ENCODE peak calls at places on chromosomes 12 and 14, in six cellular contexts. K, Z, O, M, F and B are unnamed samples.

GRCh38 chr12:104588048-104588942 is 131.5 kb downstream of the CHST11 start:
- DNase-seq in K (no peak), Z (peak), O (no peak), M (peak), F (no peak), B (peak)

GRCh38 chr12:15592934-15593333 is 196.3 kb downstream of the EPS8 start:
- DNase-seq in K (no peak), Z (no peak), O (no peak), M (no peak), F (no peak), B (no peak)

GRCh38 chr14:23428686-23429495 is 6.6 kb downstream of the MYH7 start:
- DNase-seq in K (no peak), Z (no peak), O (no peak), M (no peak), F (no peak), B (no peak)

GRCh38 chr12:627285-627684 is 36.0 kb downstream of the NINJ2 start:
- DNase-seq in K (no peak), Z (no peak), O (no peak), M (no peak), F (no peak), B (no peak)

GRCh38 chr12:43309845-43310405 is 242.1 kb downstream of the ADAMTS20 start:
- DNase-seq in K (no peak), Z (peak), O (no peak), M (peak), F (no peak), B (no peak)

GRCh38 chr12:53589423-53589822 is 36.8 kb downstream of the ATF7 start:
- DNase-seq in K (no peak), Z (no peak), O (no peak), M (no peak), F (no peak), B (no peak)

GRCh38 chr14:69484444-69485113 is at the start of gene PLEKHD1:
- DNase-seq in K (peak), Z (no peak), O (peak), M (peak), F (peak), B (peak)

GRCh38 chr12:100716949-100717732 is 77.4 kb upstream of the ANO4 start:
- DNase-seq in K (no peak), Z (peak), O (peak), M (no peak), F (peak), B (peak)

GRCh38 chr12:128816643-128816920 is 7.2 kb downstream of the SLC15A4 start:
- DNase-seq in K (no peak), Z (no peak), O (no peak), M (no peak), F (no peak), B (no peak)

GRCh38 chr14:103928011-103928890 is at the start of gene TDRD9:
- DNase-seq in K (no peak), Z (no peak), O (peak), M (no peak), F (no peak), B (no peak)

GRCh38 chr14:91493169-91493568 is 16.9 kb downstream of the PPP4R3A start:
- DNase-seq in K (peak), Z (no peak), O (no peak), M (no peak), F (no peak), B (no peak)

GRCh38 chr12:1457901-1458300 is 136.5 kb downstream of the FBXL14 start:
- DNase-seq in K (no peak), Z (peak), O (no peak), M (peak), F (no peak), B (no peak)

GRCh38 chr14:24895243-24895583 is 154.7 kb downstream of the STXBP6 start:
- DNase-seq in K (no peak), Z (peak), O (peak), M (no peak), F (no peak), B (no peak)

GRCh38 chr14:64942531-64943111 is at the start of gene GPX2:
- DNase-seq in K (no peak), Z (no peak), O (no peak), M (peak), F (no peak), B (peak)

GRCh38 chr12:21438643-21439042 is 1.2 kb downstream of the PYROXD1 start:
- DNase-seq in K (no peak), Z (no peak), O (no peak), M (no peak), F (no peak), B (no peak)

GRCh38 chr14:101017806-101018560 is 114.5 kb upstream of the RTL1 start:
- DNase-seq in K (peak), Z (no peak), O (no peak), M (no peak), F (no peak), B (no peak)

GRCh38 chr12:65953621-65954020 is 129.3 kb downstream of the HMGA2 start:
- DNase-seq in K (no peak), Z (peak), O (no peak), M (no peak), F (no peak), B (no peak)

GRCh38 chr14:50790568-50790967 is 40.4 kb downstream of the NIN start:
- DNase-seq in K (no peak), Z (peak), O (no peak), M (no peak), F (no peak), B (no peak)

GRCh38 chr14:34258318-34258717 is 203.7 kb downstream of the SPTSSA start:
- DNase-seq in K (no peak), Z (peak), O (no peak), M (peak), F (no peak), B (no peak)

GRCh38 chr12:3262466-3262865 is 185.3 kb downstream of the TSPAN9 start:
- DNase-seq in K (no peak), Z (no peak), O (peak), M (no peak), F (no peak), B (no peak)

GRCh38 chr14:100589760-100590469 is 2.7 kb upstream of the BEGAIN start:
- DNase-seq in K (no peak), Z (no peak), O (no peak), M (no peak), F (no peak), B (no peak)

GRCh38 chr14:59087240-59087639 is 101.2 kb upstream of the DAAM1 start:
- DNase-seq in K (no peak), Z (no peak), O (no peak), M (no peak), F (no peak), B (no peak)

GRCh38 chr14:75341639-75342038 is 63.0 kb downstream of the FOS start:
- DNase-seq in K (peak), Z (no peak), O (no peak), M (no peak), F (no peak), B (no peak)

GRCh38 chr14:75343914-75344313 is 65.3 kb downstream of the FOS start:
- DNase-seq in K (no peak), Z (peak), O (no peak), M (no peak), F (no peak), B (no peak)

GRCh38 chr14:75344396-75344795 is 65.8 kb downstream of the FOS start:
- DNase-seq in K (no peak), Z (no peak), O (no peak), M (no peak), F (no peak), B (no peak)

GRCh38 chr14:75340921-75341320 is 62.3 kb downstream of the FOS start:
- DNase-seq in K (peak), Z (no peak), O (no peak), M (no peak), F (no peak), B (no peak)

GRCh38 chr14:75342762-75343599 is 64.4 kb downstream of the FOS start:
- DNase-seq in K (no peak), Z (no peak), O (no peak), M (no peak), F (no peak), B (no peak)
- H3K27ac ChIP-seq in K (no peak), Z (no peak), O (no peak), M (no peak), F (no peak), B (no peak)

GRCh38 chr12:92735131-92735721 is 32.4 kb downstream of the PLEKHG7 start:
- DNase-seq in K (no peak), Z (peak), O (peak), M (peak), F (no peak), B (peak)
- TF ChIP-seq CTCF in K (no peak), Z (peak), O (peak), M (no peak), F (no peak), B (no peak)

GRCh38 chr12:50541139-50541538 is 36.4 kb downstream of the DIP2B start:
- DNase-seq in K (no peak), Z (no peak), O (no peak), M (no peak), F (no peak), B (no peak)

GRCh38 chr12:50533971-50534370 is 29.2 kb downstream of the DIP2B start:
- DNase-seq in K (no peak), Z (peak), O (no peak), M (no peak), F (no peak), B (no peak)

GRCh38 chr12:50537538-50537919 is 32.7 kb downstream of the DIP2B start:
- DNase-seq in K (no peak), Z (peak), O (no peak), M (peak), F (no peak), B (peak)

GRCh38 chr12:50536831-50537537 is 32.2 kb downstream of the DIP2B start:
- DNase-seq in K (no peak), Z (no peak), O (no peak), M (no peak), F (no peak), B (peak)

GRCh38 chr12:50538178-50538577 is 33.4 kb downstream of the DIP2B start:
- DNase-seq in K (no peak), Z (no peak), O (no peak), M (no peak), F (no peak), B (no peak)
- H3K27ac ChIP-seq in K (peak), Z (no peak), O (peak), M (peak), F (no peak), B (no peak)

DNA sequence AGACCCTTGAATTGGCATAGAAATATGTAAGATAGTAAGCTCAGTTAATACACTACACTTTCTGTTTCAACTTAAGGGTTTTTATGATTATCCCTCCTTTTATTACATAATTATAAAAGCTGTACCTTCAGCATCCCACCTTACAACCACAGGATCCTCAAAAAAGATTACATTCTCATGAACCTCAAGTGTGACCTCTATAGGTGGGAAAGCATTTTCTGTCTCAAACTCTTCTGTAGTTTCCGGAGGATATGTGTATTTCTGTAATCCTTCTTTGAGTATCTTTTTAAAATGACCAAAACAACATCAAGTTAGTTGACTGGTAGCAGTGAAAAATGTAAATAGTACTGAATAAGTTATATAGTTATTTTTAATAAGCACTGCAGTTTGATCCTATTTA is 75.9 kb downstream of the DNAI7 start:
- DNase-seq in K (no peak), Z (no peak), O (peak), M (no peak), F (no peak), B (no peak)
- TF ChIP-seq CTCF in K (no peak), Z (no peak), O (peak), M (peak), F (no peak), B (no peak)

GRCh38 chr12:116381744-116382455 is 104.4 kb upstream of the MED13L start:
- DNase-seq in K (no peak), Z (peak), O (peak), M (peak), F (no peak), B (peak)

GRCh38 chr12:116378002-116378401 is 100.5 kb upstream of the MED13L start:
- DNase-seq in K (no peak), Z (no peak), O (no peak), M (no peak), F (no peak), B (no peak)

GRCh38 chr12:116381240-116381743 is 103.8 kb upstream of the MED13L start:
- DNase-seq in K (no peak), Z (no peak), O (no peak), M (no peak), F (no peak), B (no peak)

GRCh38 chr12:116382456-116382902 is 105.0 kb upstream of the MED13L start:
- DNase-seq in K (no peak), Z (peak), O (no peak), M (no peak), F (no peak), B (no peak)

DNA sequence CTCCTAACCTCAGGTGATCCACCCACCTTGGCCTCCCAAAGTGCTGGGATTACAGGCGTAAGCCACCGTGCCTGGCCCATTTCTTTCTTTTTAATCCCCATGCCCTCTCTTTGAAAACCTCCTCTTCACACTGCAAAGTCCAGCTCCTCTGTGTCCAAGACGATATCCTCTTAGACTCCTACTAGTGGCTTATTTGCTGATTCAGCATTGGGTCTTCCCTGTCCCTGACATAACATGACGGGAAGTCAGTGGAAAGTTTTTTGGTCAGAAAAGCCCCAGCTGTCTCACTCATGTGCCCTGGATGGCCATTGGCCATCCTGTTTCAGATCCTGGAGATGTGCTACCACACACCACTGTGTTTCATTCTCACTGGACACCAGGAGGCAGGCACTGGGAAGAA is 102.6 kb upstream of the MED13L start:
- DNase-seq in K (no peak), Z (no peak), O (no peak), M (no peak), F (no peak), B (no peak)
- H3K27ac ChIP-seq in K (no peak), Z (no peak), O (no peak), M (no peak), F (no peak), B (no peak)

GRCh38 chr14:54025661-54026060 is 69.0 kb upstream of the BMP4 start:
- DNase-seq in K (peak), Z (peak), O (peak), M (peak), F (no peak), B (peak)
- TF ChIP-seq CTCF in K (peak), Z (peak), O (peak), M (peak), F (no peak), B (peak)

GRCh38 chr12:6452245-6452731 is 446 bp downstream of the TAPBPL start:
- DNase-seq in K (peak), Z (no peak), O (no peak), M (no peak), F (no peak), B (no peak)

GRCh38 chr12:6450869-6451347 is 934 bp upstream of the TAPBPL start:
- DNase-seq in K (no peak), Z (no peak), O (peak), M (no peak), F (no peak), B (no peak)

GRCh38 chr12:6451348-6452244 is at the start of gene TAPBPL:
- DNase-seq in K (peak), Z (peak), O (peak), M (peak), F (peak), B (peak)

GRCh38 chr12:6452908-6453630 is 1.2 kb downstream of the TAPBPL start:
- DNase-seq in K (peak), Z (no peak), O (no peak), M (no peak), F (no peak), B (no peak)

GRCh38 chr12:6450091-6450868 is 1.6 kb upstream of the TAPBPL start:
- DNase-seq in K (no peak), Z (no peak), O (no peak), M (no peak), F (no peak), B (no peak)
- H3K27ac ChIP-seq in K (peak), Z (peak), O (no peak), M (no peak), F (no peak), B (peak)

DNA sequence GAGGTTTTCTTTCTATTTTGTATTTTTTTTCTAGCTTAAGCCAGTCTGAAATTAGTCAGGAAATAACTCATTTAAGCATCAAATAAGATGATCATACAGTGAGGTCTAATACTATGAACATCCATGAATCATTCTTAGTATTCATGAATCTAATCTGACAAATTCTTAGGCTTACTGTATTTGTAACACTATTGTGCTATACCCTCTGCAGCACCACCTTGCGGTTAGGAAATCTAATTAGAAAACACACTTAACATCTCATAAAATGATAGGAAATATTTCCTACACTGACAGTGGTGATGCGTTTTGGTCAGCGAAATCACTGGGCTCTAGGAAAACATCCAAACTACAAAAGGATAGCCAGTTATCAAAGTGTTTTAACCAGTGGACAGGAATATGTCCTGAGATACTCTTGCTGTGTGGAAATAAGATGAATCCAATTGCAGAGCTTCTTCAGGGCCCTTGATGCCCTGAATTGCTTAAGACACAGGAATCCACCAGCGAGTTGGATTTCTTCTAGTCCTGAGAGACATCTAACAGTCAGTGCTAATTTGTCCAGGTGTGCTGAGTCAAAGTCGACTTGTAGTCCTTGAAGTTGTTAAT is 109.3 kb upstream of the MYF6 start:
- DNase-seq in K (peak), Z (peak), O (peak), M (peak), F (no peak), B (peak)
- TF ChIP-seq CTCF in K (peak), Z (peak), O (peak), M (peak), F (no peak), B (peak)

GRCh38 chr14:71712478-71712877 is 219.8 kb upstream of the RGS6 start:
- DNase-seq in K (no peak), Z (no peak), O (no peak), M (no peak), F (no peak), B (no peak)

GRCh38 chr14:71710001-71710400 is 222.2 kb upstream of the RGS6 start:
- DNase-seq in K (no peak), Z (no peak), O (no peak), M (no peak), F (no peak), B (no peak)

GRCh38 chr14:71713061-71713850 is 219.0 kb upstream of the RGS6 start:
- DNase-seq in K (no peak), Z (peak), O (no peak), M (peak), F (no peak), B (no peak)

GRCh38 chr14:71711131-71711530 is 221.1 kb upstream of the RGS6 start:
- DNase-seq in K (no peak), Z (peak), O (no peak), M (no peak), F (no peak), B (no peak)

GRCh38 chr14:71711619-71712018 is 220.6 kb upstream of the RGS6 start:
- DNase-seq in K (no peak), Z (peak), O (no peak), M (peak), F (no peak), B (peak)
- H3K27ac ChIP-seq in K (no peak), Z (peak), O (peak), M (peak), F (no peak), B (no peak)

DNA sequence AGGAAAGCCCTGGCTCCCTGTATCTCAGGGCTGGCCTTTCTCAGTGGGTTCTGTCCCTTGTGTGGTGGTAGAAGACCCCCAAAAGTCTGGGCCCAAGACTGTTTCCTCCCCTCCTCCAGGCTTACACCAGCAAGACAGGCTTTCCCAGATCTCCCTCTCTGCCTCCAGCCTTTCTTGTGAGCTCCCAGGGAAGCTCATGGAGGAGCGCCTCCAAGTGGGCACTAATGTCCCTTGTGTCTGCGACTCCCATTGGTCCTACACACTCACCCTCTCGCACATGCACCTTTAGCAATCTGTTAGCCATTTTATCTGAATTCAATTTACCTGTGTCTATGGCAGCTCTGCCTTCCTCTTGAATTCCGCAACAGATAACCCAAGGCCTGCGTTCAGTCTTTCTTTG is 251.1 kb upstream of the CAND1 start:
- DNase-seq in K (no peak), Z (no peak), O (peak), M (no peak), F (no peak), B (no peak)
- TF ChIP-seq CTCF in K (no peak), Z (no peak), O (peak), M (no peak), F (no peak), B (no peak)